ENCODE peak calls at places on chromosomes 5 and 9, in four cellular contexts. X is lung microvascular endothelial cell, Y is stomach, L is AG09309. C is an unnamed sample.

GRCh38 chr5:129631946-129632345 is 115.9 kb upstream of the MINAR2 start:
- DNase-seq in X (no peak), Y (no peak), L (no peak), C (no peak)

GRCh38 chr5:91357012-91357634 is 26.0 kb downstream of the ARRDC3 start:
- DNase-seq in X (peak; percentile 24), Y (peak; percentile 58), L (no peak), C (no peak)

GRCh38 chr9:133727876-133728441 is 10.2 kb downstream of the SARDH start:
- DNase-seq in X (no peak), Y (peak; percentile 20), L (no peak), C (no peak)

GRCh38 chr5:133273661-133274596 is 222.1 kb downstream of the HSPA4 start:
- DNase-seq in X (no peak), Y (no peak), L (no peak), C (no peak)

GRCh38 chr9:78143281-78144007 is 92.4 kb upstream of the CEP78 start:
- DNase-seq in X (no peak), Y (no peak), L (no peak), C (no peak)

GRCh38 chr5:179679014-179679674 is 1.7 kb downstream of the CBY3 start:
- DNase-seq in X (peak; percentile 69), Y (peak; percentile 80), L (no peak), C (no peak)

GRCh38 chr5:179668404-179668803 is 12.4 kb downstream of the CBY3 start:
- DNase-seq in X (peak; percentile 75), Y (peak; percentile 38), L (no peak), C (peak; percentile 78)

GRCh38 chr5:159552751-159553150 is 222.5 kb upstream of the IL12B start:
- DNase-seq in X (no peak), Y (no peak), L (peak; percentile 35), C (no peak)

GRCh38 chr5:181207214-181207959 is 2.4 kb upstream of the TRIM7 start:
- DNase-seq in X (peak; percentile 91), Y (peak; percentile 76), L (peak; percentile 79), C (peak; percentile 85)

GRCh38 chr5:14109041-14109747 is 33.9 kb upstream of the TRIO start:
- DNase-seq in X (no peak), Y (peak; percentile 33), L (peak; percentile 55), C (no peak)

GRCh38 chr9:112029921-112030444 is 133.4 kb downstream of the UGCG start:
- DNase-seq in X (no peak), Y (peak; percentile 37), L (no peak), C (no peak)

C was measured in HL-60.